ENCODE peak calls at places on chromosomes 4 and X, in seven cellular contexts. S, T, L, J, B, F and M are unnamed samples.
A peak's percentile ranks its signal among the peaks of the same experiment; 100 is the strongest.

GRCh38 chr4:170887396-170887795 is 797.6 kb upstream of the AADAT start:
- DNase-seq in S (no peak), B (no peak), F (no peak), J (no peak), T (no peak), L (no peak), M (no peak)

GRCh38 chr4:8380511-8381415 is 59.8 kb downstream of the ACOX3 start:
- DNase-seq in F (no peak), T (no peak), B (peak; percentile 29), S (no peak), J (no peak), L (no peak), M (no peak)

GRCh38 chr4:165384608-165385007 is 5.8 kb downstream of the CPE start:
- DNase-seq in S (no peak), T (no peak), F (no peak), J (no peak), B (no peak), L (no peak), M (no peak)

GRCh38 chr4:40337081-40337480 is 1.9 kb downstream of the CHRNA9 start:
- DNase-seq in L (no peak), J (no peak), B (no peak), S (no peak), T (no peak), F (no peak), M (no peak)

GRCh38 chr4:105145913-105146285 is 777 bp upstream of the TET2 start:
- DNase-seq in J (no peak), B (no peak), S (peak; percentile 43), L (no peak), T (no peak), F (no peak), M (no peak)

GRCh38 chrX:136954930-136955329 is 74.4 kb upstream of the RBMX start:
- DNase-seq in L (no peak), S (no peak), F (no peak), J (no peak), B (no peak), T (no peak), M (no peak)

GRCh38 chrX:115261148-115261547 is 27.3 kb upstream of the LRCH2 start:
- DNase-seq in S (no peak), J (no peak), T (no peak), L (no peak), F (no peak), B (no peak), M (no peak)

GRCh38 chr4:102493794-102494193 is 7.4 kb upstream of the NFKB1 start:
- DNase-seq in L (no peak), S (no peak), B (no peak), T (no peak), F (no peak), J (no peak), M (no peak)

GRCh38 chrX:15947648-15948317 is 93.2 kb upstream of the AP1S2 start:
- DNase-seq in B (no peak), T (no peak), J (peak; percentile 1), L (no peak), S (no peak), F (no peak), M (no peak)

GRCh38 chrX:14964500-14964899 is 91.3 kb downstream of the MOSPD2 start:
- DNase-seq in L (no peak), F (no peak), S (no peak), B (no peak), T (no peak), J (no peak), M (no peak)

GRCh38 chr4:16289872-16290554 is 63.7 kb upstream of the TAPT1 start:
- DNase-seq in T (no peak), J (peak; percentile 14), L (no peak), S (peak; percentile 7), F (peak; percentile 20), B (no peak), M (no peak)

GRCh38 chr4:187019896-187020295 is 296.2 kb upstream of the FAT1 start:
- DNase-seq in B (no peak), T (no peak), J (no peak), L (no peak), S (no peak), F (no peak), M (no peak)

GRCh38 chr4:6972911-6973310 is 63.3 kb downstream of the TBC1D14 start:
- DNase-seq in S (no peak), F (no peak), B (no peak), J (no peak), T (no peak), L (no peak), M (no peak)

GRCh38 chr4:19224820-19225219 is 1026.9 kb upstream of the SLIT2 start:
- DNase-seq in S (no peak), T (no peak), L (no peak), B (no peak), F (no peak), J (no peak), M (no peak)

GRCh38 chrX:2445662-2446623 is 54.8 kb downstream of the DHRSX start:
- DNase-seq in S (no peak), B (no peak), T (no peak), J (no peak), L (no peak), F (no peak), M (no peak)

GRCh38 chr4:168710353-168710946 is 213.6 kb downstream of the PALLD start:
- DNase-seq in J (no peak), S (peak; percentile 35), F (no peak), B (no peak), T (no peak), L (no peak), M (no peak)

GRCh38 chr4:100591156-100591876 is 73.5 kb upstream of the EMCN start:
- DNase-seq in S (no peak), F (no peak), T (no peak), L (no peak), B (no peak), J (no peak), M (no peak)

GRCh38 chr4:140071806-140072205 is 82.2 kb downstream of the MAML3 start:
- DNase-seq in B (no peak), T (no peak), L (no peak), F (no peak), J (no peak), S (peak; percentile 89), M (peak; percentile 84)

GRCh38 chr4:162872001-162872400 is 294.7 kb downstream of the NAF1 start:
- DNase-seq in L (no peak), F (no peak), T (no peak), J (no peak), B (no peak), S (no peak), M (no peak)

GRCh38 chrX:129462707-129463106 is 60.6 kb downstream of the SMARCA1 start:
- DNase-seq in L (no peak), T (no peak), J (no peak), F (no peak), B (no peak), S (no peak), M (no peak)

GRCh38 chrX:14902536-14902935 is 29.3 kb downstream of the MOSPD2 start:
- DNase-seq in J (no peak), T (no peak), F (no peak), S (no peak), L (no peak), B (no peak), M (no peak)

GRCh38 chr4:2930821-2931764 is 32.1 kb downstream of the NOP14 start:
- DNase-seq in L (no peak), B (peak; percentile 51), S (no peak), T (peak; percentile 63), J (no peak), F (no peak), M (no peak)

GRCh38 chr4:25815586-25815985 is 47.2 kb downstream of the SEL1L3 start:
- DNase-seq in J (peak; percentile 33), S (no peak), B (no peak), F (no peak), L (no peak), T (no peak), M (no peak)

GRCh38 chr4:40307627-40308497 is 27.3 kb upstream of the CHRNA9 start:
- DNase-seq in F (no peak), J (no peak), B (no peak), S (peak; percentile 84), T (peak; percentile 42), L (no peak), M (peak; percentile 77)